ENCODE peak calls at places on chromosomes 13 and 19, in four cellular contexts. C is left ventricle myocardium inferior, D is body of pancreas, P is Panc1. B is an unnamed sample.

GRCh38 chr19:56294557-56294956 is 20.1 kb downstream of the ZSCAN5A start:
- DNase-seq in C (no peak), D (no peak), P (no peak), B (no peak)

GRCh38 chr19:35768082-35768421 is 7.3 kb upstream of the ARHGAP33 start:
- DNase-seq in C (no peak), D (no peak), P (no peak), B (no peak)

GRCh38 chr13:36421447-36421846 is 10.8 kb upstream of the CCNA1 start:
- DNase-seq in C (no peak), D (no peak), P (no peak), B (no peak)

GRCh38 chr13:79541426-79542049 is 60.6 kb downstream of the NDFIP2 start:
- DNase-seq in C (no peak), D (no peak), P (peak), B (peak)

GRCh38 chr13:76822691-76823267 is 63.4 kb downstream of the KCTD12 start:
- DNase-seq in C (no peak), D (no peak), P (no peak), B (peak)

GRCh38 chr19:48249502-48250014 is 6.2 kb downstream of the CARD8 start:
- DNase-seq in C (peak), D (no peak), P (no peak), B (peak)

GRCh38 chr13:28173793-28174192 is 35.4 kb downstream of the PAN3 start:
- DNase-seq in C (no peak), D (no peak), P (no peak), B (no peak)

GRCh38 chr13:34065915-34066314 is 248.0 kb downstream of the RFC3 start:
- DNase-seq in C (no peak), D (no peak), P (no peak), B (no peak)

GRCh38 chr13:113934576-113934975 is 39.3 kb downstream of the C13orf46 start:
- DNase-seq in C (no peak), D (no peak), P (no peak), B (no peak)

GRCh38 chr19:39506944-39507714 is 7.8 kb upstream of the SELENOV start:
- DNase-seq in C (no peak), D (no peak), P (peak), B (no peak)

GRCh38 chr13:73598021-73598712 is 536.0 kb downstream of the KLF12 start:
- DNase-seq in C (no peak), D (no peak), P (peak), B (no peak)

GRCh38 chr13:91185294-91185863 is 162.1 kb upstream of the MIR17HG start:
- DNase-seq in C (no peak), D (no peak), P (no peak), B (no peak)

GRCh38 chr19:49652723-49653465 is 10.9 kb downstream of the SCAF1 start:
- DNase-seq in C (no peak), D (no peak), P (no peak), B (no peak)

GRCh38 chr19:39284032-39284431 is 12.2 kb upstream of the IFNL1 start:
- DNase-seq in C (no peak), D (no peak), P (no peak), B (no peak)

GRCh38 chr19:2648528-2648937 is 54.0 kb downstream of the GNG7 start:
- DNase-seq in C (peak), D (peak), P (peak), B (no peak)

GRCh38 chr19:29499261-29499920 is 26.4 kb upstream of the VSTM2B start:
- DNase-seq in C (no peak), D (no peak), P (no peak), B (no peak)

GRCh38 chr19:53290758-53291549 is 23.4 kb upstream of the VN1R4 start:
- DNase-seq in C (no peak), D (no peak), P (no peak), B (no peak)

B was measured in glomerular endothelial cell.